ENCODE peak calls at places on chromosomes 16 and 17, in six cellular contexts. U is A549, Y is K562, B is transverse colon, J is sigmoid colon, G is stomach. A is an unnamed sample.

GRCh38 chr16:253833-254232 is 19.2 kb downstream of the FAM234A start:
- DNase-seq in U (no peak), Y (no peak), B (peak), J (no peak), G (no peak), A (no peak)

GRCh38 chr17:67421869-67422273 is 44.8 kb downstream of the PITPNC1 start:
- DNase-seq in U (peak), Y (no peak), B (peak), J (no peak), G (no peak), A (no peak)

GRCh38 chr17:50151041-50151936 is 812 bp upstream of the PPP1R9B start:
- DNase-seq in U (peak), Y (peak), B (peak), J (peak), G (peak), A (peak)

GRCh38 chr17:57714660-57715059 is 30.4 kb downstream of the CCDC182 start:
- DNase-seq in U (no peak), Y (no peak), B (no peak), J (no peak), G (no peak), A (no peak)

GRCh38 chr16:30748634-30749445 is 615 bp downstream of the PHKG2 start:
- DNase-seq in U (peak), Y (peak), B (peak), J (peak), G (no peak), A (peak)

GRCh38 chr17:17300624-17301568 is 2.3 kb upstream of the NT5M start:
- DNase-seq in U (peak), Y (no peak), B (peak), J (peak), G (peak), A (peak)

GRCh38 chr17:73643012-73643845 is 1.0 kb downstream of the SDK2 start:
- DNase-seq in U (peak), Y (no peak), B (peak), J (no peak), G (peak), A (no peak)

GRCh38 chr16:78184554-78185183 is 85.2 kb downstream of the WWOX start:
- DNase-seq in U (no peak), Y (no peak), B (no peak), J (no peak), G (no peak), A (no peak)

GRCh38 chr16:69820926-69821541 is 58.9 kb downstream of the WWP2 start:
- DNase-seq in U (no peak), Y (no peak), B (no peak), J (no peak), G (peak), A (no peak)

GRCh38 chr17:16363749-16364536 is 10.7 kb upstream of the CENPV start:
- DNase-seq in U (peak), Y (peak), B (peak), J (peak), G (peak), A (peak)

GRCh38 chr16:47018223-47018891 is 44.9 kb upstream of the DNAJA2 start:
- DNase-seq in U (peak), Y (peak), B (peak), J (no peak), G (peak), A (no peak)

GRCh38 chr17:3796822-3797170 is 4.2 kb downstream of the ITGAE start:
- DNase-seq in U (no peak), Y (no peak), B (no peak), J (no peak), G (no peak), A (no peak)

GRCh38 chr17:32386844-32387243 is 36.9 kb downstream of the ZNF207 start:
- DNase-seq in U (no peak), Y (no peak), B (no peak), J (no peak), G (no peak), A (no peak)

GRCh38 chr17:33052856-33053255 is 61.2 kb downstream of the SPACA3 start:
- DNase-seq in U (no peak), Y (no peak), B (no peak), J (no peak), G (no peak), A (no peak)

GRCh38 chr16:18932243-18932997 is 6.2 kb upstream of the SMG1 start:
- DNase-seq in U (no peak), Y (no peak), B (no peak), J (no peak), G (no peak), A (no peak)

GRCh38 chr16:2825049-2825742 is 4.9 kb upstream of the ZG16B start:
- DNase-seq in U (no peak), Y (no peak), B (peak), J (peak), G (no peak), A (no peak)

GRCh38 chr16:56525154-56525720 is 5.4 kb upstream of the BBS2 start:
- DNase-seq in U (no peak), Y (no peak), B (no peak), J (no peak), G (no peak), A (no peak)

GRCh38 chr17:58484600-58484999 is 3.6 kb downstream of the HSF5 start:
- DNase-seq in U (no peak), Y (no peak), B (no peak), J (no peak), G (no peak), A (no peak)

GRCh38 chr17:1714980-1715802 is 5.0 kb upstream of the TLCD2 start:
- DNase-seq in U (peak), Y (peak), B (peak), J (peak), G (peak), A (peak)

GRCh38 chr17:51154176-51154575 is 817 bp downstream of the NME1 start:
- DNase-seq in U (no peak), Y (peak), B (no peak), J (no peak), G (no peak), A (no peak)

GRCh38 chr16:24009060-24009459 is 173.3 kb downstream of the PRKCB start:
- DNase-seq in U (no peak), Y (no peak), B (no peak), J (no peak), G (no peak), A (no peak)

GRCh38 chr16:24010440-24011089 is 174.8 kb downstream of the PRKCB start:
- DNase-seq in U (peak), Y (peak), B (peak), J (peak), G (peak), A (peak)

GRCh38 chr16:24011237-24011636 is 175.5 kb downstream of the PRKCB start:
- DNase-seq in U (no peak), Y (no peak), B (peak), J (no peak), G (no peak), A (no peak)

GRCh38 chr16:24007934-24008333 is 172.2 kb downstream of the PRKCB start:
- DNase-seq in U (no peak), Y (no peak), B (no peak), J (no peak), G (no peak), A (no peak)

DNA sequence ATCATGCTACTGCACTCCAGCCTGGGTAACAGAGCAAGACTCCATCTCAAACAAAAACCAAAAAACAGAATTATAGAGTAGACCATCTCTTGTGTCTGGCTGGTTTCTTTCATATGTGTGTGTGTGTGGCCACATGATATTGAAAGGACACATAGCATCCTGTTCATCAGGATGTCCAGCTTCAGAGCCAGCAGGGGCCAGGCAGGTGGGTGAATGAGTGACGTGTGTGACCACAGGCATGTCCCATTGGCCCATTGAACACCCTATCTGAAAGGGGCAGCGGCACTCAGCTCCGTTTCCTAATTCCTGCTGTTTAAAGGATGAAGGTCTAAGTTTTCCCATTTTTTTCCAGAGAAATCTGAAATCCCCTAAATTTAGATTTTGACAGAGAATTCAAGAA is 174.2 kb downstream of the PRKCB start:
- DNase-seq in U (no peak), Y (no peak), B (no peak), J (no peak), G (no peak), A (no peak)
- TF ChIP-seq POLR2A in U (no peak), Y (no peak), B (no peak), J (no peak), G (no peak), A (no peak)

DNA sequence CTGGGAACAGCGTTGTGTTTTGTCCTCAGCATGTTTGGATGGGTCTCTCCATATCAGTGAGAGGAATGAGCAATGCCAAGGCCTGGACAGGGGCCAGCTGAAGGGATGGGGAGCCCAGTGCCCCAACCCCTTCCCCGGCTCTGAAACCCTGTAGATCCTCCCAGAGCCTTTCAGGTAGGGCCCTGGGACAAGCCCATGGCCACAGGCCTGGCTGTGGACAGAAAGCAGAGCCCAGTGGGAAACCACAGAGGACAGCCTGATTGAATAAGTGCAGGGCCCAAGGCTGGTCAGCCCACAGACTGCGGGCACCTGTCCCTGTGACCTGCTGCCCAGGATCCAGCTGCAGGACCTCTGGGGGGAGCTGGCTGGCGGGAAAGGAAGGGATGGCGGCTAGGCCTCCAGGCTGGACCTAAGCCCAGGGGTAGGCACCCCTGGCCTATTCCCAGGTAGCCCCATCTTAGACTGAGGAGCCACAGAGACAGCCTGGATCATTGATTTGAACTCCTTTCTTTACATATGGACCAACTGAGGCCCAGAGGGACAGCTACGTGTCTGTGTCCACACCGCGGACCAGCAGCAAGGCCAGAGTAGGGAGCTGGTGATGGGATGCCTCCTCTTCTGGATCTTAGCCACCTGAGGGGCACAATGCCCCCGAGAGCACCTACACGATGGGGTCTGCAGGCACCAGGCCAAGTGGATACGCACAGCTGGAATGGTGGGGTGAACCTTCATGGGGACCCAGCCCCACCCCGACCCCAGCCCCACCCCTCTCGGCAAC is 1.3 kb downstream of the CCDC102A start:
- DNase-seq in U (no peak), Y (no peak), B (no peak), J (peak), G (peak), A (peak)
- H3K4me3 ChIP-seq in U (peak), Y (peak), B (no peak), J (peak), G (peak), A (peak)

DNA sequence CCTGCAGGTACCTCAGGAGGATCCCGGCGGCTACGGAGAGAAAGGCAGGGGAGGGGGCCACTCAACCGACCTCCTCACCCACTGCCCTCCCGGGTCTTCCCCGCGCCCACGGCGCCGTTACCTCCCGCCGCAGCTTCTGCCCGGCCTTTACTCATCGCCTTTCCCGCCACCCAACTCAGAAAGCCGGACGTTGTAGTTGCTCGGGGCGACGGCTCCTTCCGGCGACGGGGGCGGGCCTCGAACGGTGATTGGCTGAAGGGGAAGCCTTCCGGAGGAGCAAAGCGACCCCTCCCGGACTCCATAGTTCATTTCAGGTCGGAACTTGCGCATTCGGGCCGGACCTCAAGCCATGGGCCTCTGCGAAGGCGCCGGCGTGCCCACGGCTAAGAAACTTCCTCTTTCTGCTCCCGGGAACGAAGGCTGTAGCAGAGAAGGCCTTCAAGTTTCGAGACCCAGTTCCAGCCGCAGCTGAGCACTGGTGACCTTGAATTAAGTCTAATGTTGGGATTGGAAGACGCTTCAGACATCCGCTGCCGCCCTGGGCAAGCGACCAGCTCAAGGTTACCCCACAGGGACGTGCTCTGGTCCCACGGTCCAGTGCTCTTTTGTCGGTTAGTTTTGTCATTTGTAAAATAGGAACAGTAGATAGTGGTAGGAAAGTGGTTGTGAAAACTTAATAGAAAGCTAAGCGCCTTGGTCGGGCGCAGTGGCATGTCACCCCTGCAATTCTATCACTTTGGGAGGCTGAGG is at the start of gene PSMC3IP:
- DNase-seq in U (peak), Y (peak), B (peak), J (peak), G (peak), A (peak)
- TF ChIP-seq EP300 in U (no peak), Y (peak), B (no peak), J (no peak), G (no peak), A (no peak)

DNA sequence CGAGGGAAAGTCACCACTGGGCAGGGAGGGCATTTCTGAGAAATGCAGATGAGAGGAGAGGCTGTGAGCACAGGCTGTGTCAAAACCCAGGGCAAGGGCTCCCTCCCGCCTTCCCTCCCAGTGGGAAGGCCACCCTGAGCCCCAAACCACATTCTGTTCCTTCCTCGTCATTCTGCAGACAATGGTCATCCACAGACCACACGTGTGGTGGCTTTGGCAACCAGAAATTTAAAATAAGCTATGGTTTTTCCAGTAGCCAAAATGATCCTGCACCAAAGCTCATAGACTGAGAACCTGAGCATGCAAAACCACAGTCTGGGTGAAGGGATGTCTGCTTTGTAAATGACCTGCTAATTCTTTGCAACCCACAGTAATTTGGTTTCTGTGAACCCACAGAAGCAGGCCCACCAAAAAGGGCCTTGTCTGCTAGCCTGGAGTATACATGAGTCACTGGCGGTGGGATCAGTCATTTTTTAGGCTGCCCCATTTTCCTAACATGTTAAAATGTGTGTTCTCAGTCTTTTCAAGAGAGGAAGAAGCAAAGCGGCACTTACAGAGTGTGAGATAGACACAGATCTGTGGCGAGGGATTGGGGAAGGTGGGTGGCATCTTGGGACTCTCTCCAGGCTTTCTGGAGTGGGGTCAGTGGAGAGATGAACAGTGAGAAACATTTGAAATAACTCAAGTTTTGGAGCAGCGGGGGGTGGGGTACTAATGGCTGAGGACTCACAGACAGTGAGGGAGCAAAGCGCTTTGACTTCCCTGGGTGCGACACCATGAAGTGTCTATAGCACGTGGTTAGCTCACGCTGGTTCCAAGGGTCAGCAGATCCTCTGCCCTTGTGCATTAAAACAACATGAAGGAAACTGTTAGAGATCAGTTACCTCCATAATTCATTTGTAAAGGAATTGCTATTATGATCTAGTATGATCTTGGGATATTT is 20.5 kb downstream of the GRB7 start:
- DNase-seq in U (no peak), Y (no peak), B (peak), J (peak), G (no peak), A (no peak)
- TF ChIP-seq POLR2A in U (no peak), Y (no peak), B (no peak), J (no peak), G (no peak), A (no peak)

GRCh38 chr16:80277182-80277581 is 263.6 kb upstream of the DYNLRB2 start:
- DNase-seq in U (no peak), Y (peak), B (no peak), J (no peak), G (no peak), A (no peak)
- H3K4me3 ChIP-seq in U (no peak), Y (no peak), B (no peak), J (no peak), G (no peak), A (no peak)

GRCh38 chr17:39611441-39612112 is 3.9 kb upstream of the NEUROD2 start:
- DNase-seq in U (no peak), Y (no peak), B (no peak), J (no peak), G (no peak), A (no peak)
- TF ChIP-seq EP300 in U (no peak), Y (no peak), B (no peak), J (no peak), G (no peak), A (no peak)

GRCh38 chr16:1445518-1446197 is 1.3 kb upstream of the CCDC154 start:
- DNase-seq in U (no peak), Y (no peak), B (no peak), J (no peak), G (no peak), A (no peak)

GRCh38 chr16:1442697-1443096 is 1.7 kb downstream of the CCDC154 start:
- DNase-seq in U (no peak), Y (no peak), B (no peak), J (no peak), G (no peak), A (no peak)

GRCh38 chr16:1444730-1445517 is 568 bp upstream of the CCDC154 start:
- DNase-seq in U (no peak), Y (no peak), B (no peak), J (no peak), G (no peak), A (no peak)

GRCh38 chr16:1443403-1443973 is 868 bp downstream of the CCDC154 start:
- DNase-seq in U (no peak), Y (no peak), B (no peak), J (no peak), G (no peak), A (no peak)

GRCh38 chr16:1443980-1444729 is at the start of gene CCDC154:
- DNase-seq in U (no peak), Y (no peak), B (no peak), J (no peak), G (no peak), A (no peak)
- TF ChIP-seq POLR2A in U (no peak), Y (no peak), B (no peak), J (no peak), G (no peak), A (no peak)